ENCODE peak calls at places on chromosomes 4 and X, in seven cellular contexts. R is heart left ventricle, F is A549, S is vagina, W is testis, D is body of pancreas, J is tibial nerve. P is an unnamed sample.

GRCh38 chr4:153922148-153922547 is 133.3 kb upstream of the SFRP2 start:
- DNase-seq in R (no peak), F (no peak), S (no peak), W (no peak), D (no peak), J (no peak), P (no peak)

GRCh38 chrX:55839480-55839879 is 121.9 kb downstream of the RRAGB start:
- DNase-seq in R (no peak), F (no peak), S (no peak), W (no peak), D (no peak), J (no peak), P (no peak)

GRCh38 chr4:24643774-24644520 is 59.6 kb upstream of the DHX15 start:
- DNase-seq in R (no peak), F (no peak), S (no peak), W (no peak), D (no peak), J (no peak), P (no peak)

GRCh38 chr4:6944311-6945051 is 34.9 kb downstream of the TBC1D14 start:
- DNase-seq in R (no peak), F (no peak), S (no peak), W (no peak), D (no peak), J (no peak), P (no peak)

GRCh38 chr4:38062088-38062893 is 102.1 kb downstream of the PTTG2 start:
- DNase-seq in R (peak; percentile 78), F (peak; percentile 41), S (no peak), W (peak; percentile 90), D (peak; percentile 83), J (peak; percentile 71), P (no peak)

GRCh38 chr4:126215759-126216158 is 901.0 kb downstream of the FAT4 start:
- DNase-seq in R (no peak), F (no peak), S (no peak), W (no peak), D (no peak), J (no peak), P (no peak)

GRCh38 chr4:26248647-26249046 is 72.2 kb upstream of the RBPJ start:
- DNase-seq in R (peak; percentile 34), F (no peak), S (no peak), W (peak; percentile 24), D (peak; percentile 31), J (no peak), P (no peak)

GRCh38 chrX:110145854-110146253 is 142.9 kb downstream of the TMEM164 start:
- DNase-seq in R (no peak), F (peak; percentile 13), S (no peak), W (peak; percentile 17), D (no peak), J (no peak), P (no peak)

GRCh38 chrX:39204945-39205344 is 403.7 kb downstream of the MID1IP1 start:
- DNase-seq in R (no peak), F (no peak), S (no peak), W (no peak), D (no peak), J (no peak), P (no peak)

GRCh38 chr4:163591614-163592020 is 97.1 kb downstream of the TMA16 start:
- DNase-seq in R (no peak), F (no peak), S (no peak), W (no peak), D (no peak), J (no peak), P (no peak)

GRCh38 chrX:29487714-29488113 is 727.6 kb upstream of the MAGEB2 start:
- DNase-seq in R (no peak), F (no peak), S (no peak), W (no peak), D (no peak), J (no peak), P (no peak)

GRCh38 chrX:2841511-2841910 is 12.8 kb downstream of the GYG2 start:
- DNase-seq in R (no peak), F (no peak), S (no peak), W (no peak), D (no peak), J (no peak), P (no peak)

GRCh38 chr4:89344571-89344970 is 37.0 kb upstream of the GPRIN3 start:
- DNase-seq in R (no peak), F (no peak), S (no peak), W (no peak), D (no peak), J (no peak), P (no peak)

GRCh38 chr4:158581161-158581560 is 59.5 kb downstream of the RXFP1 start:
- DNase-seq in R (no peak), F (no peak), S (no peak), W (no peak), D (no peak), J (no peak), P (no peak)

GRCh38 chr4:14701389-14701788 is 300.9 kb upstream of the CPEB2 start:
- DNase-seq in R (no peak), F (no peak), S (no peak), W (no peak), D (no peak), J (no peak), P (no peak)

GRCh38 chr4:75099321-75099720 is 166.4 kb downstream of the PARM1 start:
- DNase-seq in R (no peak), F (no peak), S (no peak), W (no peak), D (no peak), J (no peak), P (no peak)

GRCh38 chrX:10011261-10011931 is 44.2 kb downstream of the CLDN34 start:
- DNase-seq in R (no peak), F (no peak), S (no peak), W (no peak), D (no peak), J (no peak), P (no peak)

GRCh38 chrX:19670854-19671620 is 155.7 kb upstream of the MAP3K15 start:
- DNase-seq in R (peak; percentile 23), F (peak; percentile 55), S (no peak), W (peak; percentile 14), D (no peak), J (peak; percentile 19), P (no peak)

DNA sequence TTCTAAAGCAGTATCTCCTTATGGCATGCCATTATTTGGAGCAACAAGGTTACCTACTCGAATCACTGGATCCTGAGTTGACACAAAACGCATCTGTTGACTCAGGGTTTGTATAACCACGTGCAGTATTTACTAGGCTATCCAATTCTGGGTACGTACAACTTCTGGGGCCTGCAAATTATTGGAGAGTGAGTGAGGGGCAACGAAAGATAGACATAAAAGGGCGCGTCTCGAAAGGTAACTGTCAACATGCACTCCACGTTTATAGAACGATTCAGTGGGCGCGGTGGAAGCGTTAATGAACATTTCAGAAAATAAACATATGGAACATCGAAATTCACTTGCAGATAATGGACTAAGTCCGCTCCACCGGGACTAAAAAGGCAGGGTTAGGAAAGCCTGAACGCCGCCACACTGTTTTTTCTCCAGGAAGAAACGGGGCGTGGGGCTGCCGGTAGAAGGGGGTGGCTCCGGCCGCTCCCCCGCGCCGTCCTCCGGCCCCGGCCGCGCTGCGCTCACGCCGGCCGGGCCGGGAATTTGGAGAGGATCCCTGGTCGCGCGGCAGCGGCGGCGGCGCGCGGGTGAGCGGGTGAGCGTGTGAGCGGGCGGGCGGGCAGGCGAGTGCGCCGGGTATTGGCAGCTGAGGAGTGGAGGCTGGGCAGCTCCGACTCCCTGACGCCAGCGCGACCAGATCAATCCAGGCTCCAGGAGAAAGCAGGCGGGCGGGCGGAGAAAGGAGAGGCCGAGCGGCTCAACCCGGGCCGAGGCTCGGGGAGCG is at the start of gene SMAD1:
- DNase-seq in R (peak; percentile 86), F (peak; percentile 28), S (no peak), W (peak; percentile 85), D (peak; percentile 94), J (peak; percentile 63), P (no peak)
- TF ChIP-seq POLR2A in R (peak; percentile 63), F (peak; percentile 44), S (no peak), W (no peak), D (peak; percentile 94), J (peak; percentile 57), P (peak; percentile 77)

GRCh38 chr4:16862688-16863087 is 35.8 kb downstream of the LDB2 start:
- DNase-seq in R (peak; percentile 37), F (no peak), S (no peak), W (no peak), D (no peak), J (no peak), P (no peak)
- H3K27ac ChIP-seq in R (no peak overlapping the region), F (no peak overlapping the region), S (no peak overlapping the region), W (no peak overlapping the region), D (no peak overlapping the region), J (no peak overlapping the region), P (no peak overlapping the region)

GRCh38 chr4:70946944-70947343 is 44.8 kb downstream of the MOB1B start:
- DNase-seq in R (no peak), F (no peak), S (no peak), W (no peak), D (no peak), J (no peak), P (no peak)

GRCh38 chr4:70940134-70940533 is 38.0 kb downstream of the MOB1B start:
- DNase-seq in R (no peak), F (no peak), S (no peak), W (no peak), D (no peak), J (no peak), P (no peak)

GRCh38 chr4:70945452-70946055 is 43.4 kb downstream of the MOB1B start:
- DNase-seq in R (no peak), F (no peak), S (no peak), W (no peak), D (no peak), J (no peak), P (no peak)

GRCh38 chr4:70945046-70945445 is 42.9 kb downstream of the MOB1B start:
- DNase-seq in R (no peak), F (no peak), S (no peak), W (no peak), D (no peak), J (no peak), P (no peak)

DNA sequence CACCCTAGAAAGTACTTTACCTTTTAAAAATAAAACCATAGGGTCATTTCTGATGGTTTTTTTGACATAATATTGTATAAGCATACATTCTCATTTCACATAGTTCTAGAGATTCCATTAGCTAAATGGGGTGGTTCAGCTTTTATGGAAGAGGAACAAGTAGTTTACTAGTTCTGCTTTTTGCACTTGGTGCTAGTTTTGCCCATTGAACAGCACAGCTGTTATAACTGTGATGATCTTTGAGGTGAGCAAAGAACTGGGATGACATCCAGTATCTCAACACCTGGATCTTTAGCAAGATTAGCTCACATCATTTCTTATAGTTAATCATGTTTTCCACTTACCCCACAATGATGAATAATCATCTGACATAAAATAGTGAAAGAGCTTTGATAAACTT is 40.9 kb downstream of the MOB1B start:
- DNase-seq in R (no peak), F (no peak), S (no peak), W (no peak), D (no peak), J (no peak), P (no peak)
- H3K4me1 ChIP-seq in R (peaks cover 44% of the 10 kb centered on the region), F (peaks cover 5% of the 10 kb centered on the region), S (no peaks in the 10 kb centered on the region), W (no peaks in the 10 kb centered on the region), D (no peaks in the 10 kb centered on the region), J (no peaks in the 10 kb centered on the region), P (no peaks in the 10 kb centered on the region)

DNA sequence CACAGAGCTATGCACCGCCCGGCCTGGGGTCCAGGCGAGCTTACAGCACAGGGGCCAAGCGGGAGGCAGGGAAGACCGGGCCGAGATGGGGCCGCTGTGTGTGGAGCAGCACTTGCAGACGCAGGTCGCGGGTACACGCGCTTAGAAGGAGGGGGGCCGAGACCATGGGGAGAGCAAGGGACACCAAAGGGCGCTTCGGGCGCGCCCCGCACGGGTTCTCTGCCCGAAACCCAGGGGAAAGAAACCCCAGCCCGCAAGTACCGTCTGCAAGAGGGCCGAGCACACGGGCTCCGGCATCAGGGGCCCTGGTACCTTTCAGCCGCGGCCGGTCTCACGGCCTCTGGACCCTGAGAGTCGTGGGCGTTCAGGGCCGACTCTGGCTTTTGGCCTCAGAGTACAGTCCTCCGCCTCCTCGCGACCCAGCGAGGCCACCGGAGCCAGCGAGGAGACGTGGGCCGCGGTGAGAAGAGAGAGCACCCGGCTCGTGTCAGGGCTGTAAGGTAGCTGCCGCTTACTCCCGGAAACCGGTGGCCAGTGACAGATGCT is 337 bp downstream of the EOLA2 start:
- DNase-seq in R (no peak), F (no peak), S (no peak), W (no peak), D (peak; percentile 23), J (no peak), P (no peak)
- TF ChIP-seq POLR2A in R (no peak), F (no peak), S (no peak), W (no peak), D (no peak), J (no peak), P (no peak)

P was measured in esophagus squamous epithelium.